ENCODE peak calls at places on chromosomes 13 and 19, in five cellular contexts. A is HCT116, L is H1, G is HepG2, E is K562. X is an unnamed sample.

GRCh38 chr19:6572217-6572616 is 18.7 kb downstream of the CD70 start:
- DNase-seq in A (no peak), L (no peak), G (no peak), E (no peak), X (no peak)

GRCh38 chr19:6767357-6768235 is at the start of gene SH2D3A:
- DNase-seq in A (peak), L (peak), G (peak), E (peak), X (peak)

GRCh38 chr13:111914241-111915103 is 152.5 kb upstream of the SOX1 start:
- DNase-seq in A (no peak), L (no peak), G (no peak), E (no peak), X (no peak)

GRCh38 chr19:8612807-8613171 is 2.3 kb upstream of the ADAMTS10 start:
- DNase-seq in A (no peak), L (no peak), G (no peak), E (no peak), X (no peak)

GRCh38 chr19:12987781-12988180 is 7.5 kb upstream of the NFIX start:
- DNase-seq in A (no peak), L (no peak), G (no peak), E (no peak), X (no peak)

GRCh38 chr19:6773323-6773931 is 919 bp downstream of the VAV1 start:
- DNase-seq in A (no peak), L (no peak), G (no peak), E (no peak), X (peak)

GRCh38 chr19:13097331-13098258 is 5.1 kb downstream of the LYL1 start:
- DNase-seq in A (no peak), L (no peak), G (no peak), E (peak), X (no peak)

GRCh38 chr13:46578590-46578975 is 25.6 kb downstream of the LRCH1 start:
- DNase-seq in A (no peak), L (no peak), G (no peak), E (no peak), X (no peak)

GRCh38 chr13:44210525-44210924 is 163.1 kb upstream of the SERP2 start:
- DNase-seq in A (no peak), L (no peak), G (no peak), E (no peak), X (no peak)

DNA sequence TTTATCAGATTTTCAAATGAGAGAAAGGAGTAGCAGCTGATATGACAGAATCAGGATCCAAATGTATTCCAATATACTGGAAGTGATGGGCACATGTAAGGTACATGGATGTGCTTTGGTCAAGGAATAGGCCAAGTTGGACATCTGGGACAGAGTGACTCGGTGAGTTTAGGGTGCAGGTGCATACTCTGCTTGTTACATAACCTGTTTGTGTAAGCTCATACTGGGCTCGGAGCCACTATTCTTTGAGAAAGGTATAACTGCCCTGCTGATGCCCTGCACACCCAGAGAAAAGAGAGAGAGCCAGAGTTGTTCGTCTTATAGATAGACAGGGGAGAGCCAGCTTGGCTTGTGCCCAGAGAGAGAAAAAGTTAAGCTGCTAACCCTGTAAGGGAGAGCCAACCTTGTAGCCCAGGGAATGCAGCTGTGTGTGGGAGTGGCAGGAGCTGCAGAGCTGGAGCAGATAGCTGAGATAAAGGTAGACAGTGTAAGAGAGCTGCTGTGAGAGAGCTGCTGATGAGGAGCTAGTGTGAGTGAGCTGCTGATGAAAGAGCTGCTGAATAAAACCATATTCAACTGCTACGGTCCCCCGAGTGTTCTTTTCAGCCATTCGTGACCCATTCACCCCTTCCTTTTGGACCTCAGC is 40.7 kb upstream of the N4BP2L1 start:
- DNase-seq in A (no peak), L (no peak), G (no peak), E (peak), X (no peak)
- TF ChIP-seq SRF in A (no peak), L (no peak), G (no peak), E (no peak), X (no peak)

GRCh38 chr19:42174188-42174587 is 41.9 kb upstream of the POU2F2 start:
- DNase-seq in A (no peak), L (no peak), G (no peak), E (no peak), X (no peak)
- TF ChIP-seq SRF in A (no peak), L (no peak), G (no peak), E (no peak), X (no peak)

DNA sequence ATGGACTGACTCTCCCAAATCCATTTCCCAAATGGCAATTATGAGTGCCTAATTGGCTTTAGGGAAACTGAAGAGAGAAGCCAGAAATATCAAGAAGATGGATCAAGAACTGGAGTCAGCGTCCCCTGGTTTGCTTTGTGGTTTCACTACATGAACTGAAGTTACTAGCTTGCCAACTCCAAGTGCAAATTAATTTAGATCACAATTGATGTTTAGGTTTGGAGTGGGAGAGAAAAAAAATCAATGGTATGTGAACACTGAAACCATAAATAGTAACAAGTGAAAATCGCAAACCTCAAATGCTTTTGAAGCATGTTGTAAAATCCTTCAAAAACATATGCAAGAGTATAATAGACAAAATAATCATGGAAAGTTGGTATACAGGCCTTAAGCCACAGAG is 1528.6 kb upstream of the SLC10A2 start:
- DNase-seq in A (no peak), L (no peak), G (no peak), E (no peak), X (no peak)
- TF ChIP-seq SRF in A (no peak), L (no peak), G (no peak), E (no peak), X (no peak)

DNA sequence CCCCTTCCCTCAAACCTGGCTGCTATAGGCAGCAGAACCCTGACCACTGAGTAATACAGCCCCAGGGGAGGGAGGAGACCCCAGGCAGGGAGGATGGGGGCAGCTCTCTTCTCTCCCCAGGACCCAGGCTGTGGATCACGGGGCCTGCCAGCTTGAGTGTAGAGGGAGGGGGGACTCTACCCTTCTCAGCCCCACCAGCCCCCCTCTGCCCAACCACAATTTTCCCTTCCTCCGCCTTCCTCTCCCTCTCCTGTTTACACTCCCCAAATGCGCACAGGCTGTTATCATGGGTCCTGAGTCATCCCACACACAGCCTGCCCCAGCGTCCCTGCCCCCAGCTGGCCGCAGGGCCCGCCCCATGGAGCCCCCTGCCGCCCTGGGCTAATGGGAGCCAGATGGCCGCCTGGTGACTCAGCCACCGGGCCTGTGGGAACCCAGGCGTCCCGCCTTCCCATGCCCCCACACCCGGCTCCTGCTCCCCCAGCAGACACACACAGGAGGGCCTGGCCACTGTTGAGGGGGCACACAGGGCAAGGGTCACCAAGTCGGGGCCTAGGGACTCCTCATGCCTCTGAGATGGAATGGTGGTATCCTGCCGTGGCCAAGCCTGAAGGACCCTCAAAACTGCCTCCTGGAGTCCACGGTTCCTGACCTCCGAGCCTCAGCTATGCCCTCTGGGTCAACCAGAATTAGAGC is 13.6 kb downstream of the CCDC97 start:
- DNase-seq in A (no peak), L (no peak), G (peak), E (peak), X (no peak)
- TF ChIP-seq SRF in A (no peak), L (no peak), G (no peak), E (no peak), X (no peak)

DNA sequence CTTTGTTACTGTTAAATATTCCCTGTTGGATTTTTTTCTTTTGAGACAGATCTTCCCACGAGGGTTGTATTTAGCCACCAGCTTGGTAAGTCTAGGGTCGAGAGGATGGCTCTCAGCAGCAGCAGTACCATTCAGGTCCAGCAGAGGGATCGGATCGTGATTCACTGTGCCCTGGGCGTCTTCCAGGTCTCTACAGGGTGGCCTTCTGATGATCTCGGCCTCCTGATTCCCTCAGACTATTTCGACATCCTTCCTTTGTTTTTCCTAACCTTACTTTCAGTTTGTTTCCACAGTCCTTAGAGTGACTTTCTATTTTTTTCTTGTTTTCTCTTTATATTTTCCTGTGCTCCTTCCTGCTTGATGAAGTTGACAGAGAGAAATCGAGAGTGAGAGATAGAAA is 1436.9 kb downstream of the UQCRFS1 start:
- DNase-seq in A (no peak), L (no peak), G (no peak), E (no peak), X (no peak)
- TF ChIP-seq SRF in A (no peak), L (no peak), G (no peak), E (no peak), X (no peak)

GRCh38 chr13:101707659-101708058 is 255.2 kb downstream of the ITGBL1 start:
- DNase-seq in A (no peak), L (no peak), G (no peak), E (no peak), X (no peak)
- TF ChIP-seq SRF in A (no peak), L (no peak), G (no peak), E (no peak), X (no peak)

DNA sequence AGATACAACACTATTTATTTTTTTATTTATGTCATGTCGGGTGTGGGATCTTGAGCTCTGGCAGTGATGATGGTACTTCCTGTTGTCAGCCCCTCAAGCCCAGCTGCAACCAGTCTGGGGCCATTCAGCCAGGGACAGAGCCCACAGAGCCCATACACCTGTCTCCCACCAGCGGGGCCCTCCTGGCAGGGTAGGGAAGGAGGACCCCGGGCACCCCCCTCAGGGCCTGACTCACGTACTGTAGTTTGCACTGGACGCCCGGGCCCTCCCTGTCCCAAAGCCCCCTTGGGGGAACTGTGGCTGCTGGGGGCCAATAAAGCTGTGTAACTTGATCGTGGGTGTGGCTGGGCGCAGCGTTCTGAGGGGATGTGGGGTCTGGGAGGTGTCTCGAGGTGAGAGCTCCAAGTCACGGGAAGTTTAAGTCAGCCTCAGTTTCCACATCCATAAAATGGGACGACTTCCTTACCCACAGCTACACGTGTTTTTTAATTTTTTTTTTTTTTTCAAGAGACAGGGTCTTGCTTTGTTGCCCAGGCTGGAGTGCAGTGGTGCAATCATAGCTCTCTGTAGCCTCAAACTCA is 9.5 kb downstream of the ATG4D start:
- DNase-seq in A (no peak), L (no peak), G (no peak), E (no peak), X (no peak)
- TF ChIP-seq SRF in A (no peak), L (no peak), G (no peak), E (no peak), X (no peak)

GRCh38 chr19:46508206-46508605 is 12.5 kb upstream of the PNMA8B start:
- DNase-seq in A (no peak), L (no peak), G (no peak), E (no peak), X (no peak)
- TF ChIP-seq SRF in A (no peak), L (no peak), G (no peak), E (no peak), X (no peak)

GRCh38 chr19:33134571-33135041 is 2.7 kb downstream of the WDR88 start:
- DNase-seq in A (no peak), L (no peak), G (no peak), E (peak), X (no peak)
- TF ChIP-seq SRF in A (no peak), L (no peak), G (no peak), E (no peak), X (no peak)

DNA sequence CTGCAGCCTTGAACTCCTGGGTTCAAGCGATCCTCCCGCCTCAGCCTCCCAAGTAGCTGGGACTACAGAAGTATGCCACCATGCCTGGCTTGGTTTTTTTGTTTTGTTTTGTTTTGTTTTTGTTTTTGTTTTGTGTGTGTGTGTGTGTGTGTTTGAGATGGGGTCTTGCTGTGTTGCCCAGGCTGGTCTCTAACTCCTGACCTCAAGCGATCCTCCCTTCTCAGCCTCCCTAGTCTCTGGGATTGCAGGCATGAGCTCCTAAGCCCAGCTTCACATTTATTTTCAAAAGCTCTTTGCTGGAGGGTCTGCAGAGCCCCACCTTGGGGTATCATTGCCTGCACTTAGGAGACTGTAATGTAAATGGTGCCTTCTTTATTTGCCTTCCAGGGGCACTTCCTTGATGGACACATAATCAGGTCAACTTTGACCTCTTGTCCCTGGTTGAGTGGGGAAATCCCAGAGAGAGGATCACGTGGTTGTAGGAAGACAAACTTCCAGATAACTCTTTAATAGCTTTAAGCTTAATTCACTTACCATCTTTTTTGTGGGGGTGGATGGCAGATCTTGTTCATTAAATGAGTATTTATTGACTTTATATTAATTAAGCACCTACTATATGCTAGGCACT is 72.9 kb upstream of the NPAS1 start:
- DNase-seq in A (no peak), L (no peak), G (peak), E (no peak), X (no peak)
- TF ChIP-seq SRF in A (no peak), L (no peak), G (no peak), E (no peak), X (no peak)

X was measured in GM12878.